ENCODE peak calls at places on chromosomes 12 and 14, in five cellular contexts. One of them, this sample, is unnamed.

GRCh38 chr14:39766397-39767000 is 334.3 kb upstream of the FBXO33 start:
- DNase-seq in A549: no peak
- DNase-seq in NCI-H1105: no peak
- DNase-seq in KG1: no peak
- DNase-seq in HEK293T: no peak
- DNase-seq in this sample: no peak

GRCh38 chr12:109440851-109441490 is 36.1 kb downstream of the KCTD10 start:
- DNase-seq in A549: no peak
- DNase-seq in NCI-H1105: peak
- DNase-seq in KG1: no peak
- DNase-seq in HEK293T: no peak
- DNase-seq in this sample: no peak

GRCh38 chr14:90137807-90138206 is 76.0 kb downstream of the KCNK13 start:
- DNase-seq in A549: no peak
- DNase-seq in NCI-H1105: no peak
- DNase-seq in KG1: no peak
- DNase-seq in HEK293T: no peak
- DNase-seq in this sample: no peak

GRCh38 chr12:59736359-59736758 is 140.5 kb downstream of the SLC16A7 start:
- DNase-seq in A549: no peak
- DNase-seq in NCI-H1105: no peak
- DNase-seq in KG1: no peak
- DNase-seq in HEK293T: no peak
- DNase-seq in this sample: no peak

GRCh38 chr14:69005432-69006148 is 26.5 kb upstream of the ACTN1 start:
- DNase-seq in A549: peak
- DNase-seq in NCI-H1105: no peak
- DNase-seq in KG1: no peak
- DNase-seq in HEK293T: no peak
- DNase-seq in this sample: peak

GRCh38 chr12:33047666-33048065 is 151.1 kb upstream of the PKP2 start:
- DNase-seq in A549: no peak
- DNase-seq in NCI-H1105: no peak
- DNase-seq in KG1: no peak
- DNase-seq in HEK293T: no peak
- DNase-seq in this sample: peak

GRCh38 chr12:1443421-1444141 is 150.8 kb downstream of the FBXL14 start:
- DNase-seq in A549: no peak
- DNase-seq in NCI-H1105: no peak
- DNase-seq in KG1: no peak
- DNase-seq in HEK293T: no peak
- DNase-seq in this sample: no peak

GRCh38 chr14:61493239-61493638 is 171.9 kb downstream of the PRKCH start:
- DNase-seq in A549: peak
- DNase-seq in NCI-H1105: no peak
- DNase-seq in KG1: no peak
- DNase-seq in HEK293T: no peak
- DNase-seq in this sample: no peak

GRCh38 chr12:80352476-80352875 is 91.6 kb upstream of the PTPRQ start:
- DNase-seq in A549: no peak
- DNase-seq in NCI-H1105: no peak
- DNase-seq in KG1: no peak
- DNase-seq in HEK293T: no peak
- DNase-seq in this sample: no peak

GRCh38 chr12:119259483-119259882 is 75.0 kb upstream of the CCDC60 start:
- DNase-seq in A549: no peak
- DNase-seq in NCI-H1105: no peak
- DNase-seq in KG1: no peak
- DNase-seq in HEK293T: no peak
- DNase-seq in this sample: peak

GRCh38 chr12:57640156-57641042 is 7.4 kb upstream of the B4GALNT1 start:
- DNase-seq in A549: no peak
- DNase-seq in NCI-H1105: no peak
- DNase-seq in KG1: no peak
- DNase-seq in HEK293T: no peak
- DNase-seq in this sample: no peak

GRCh38 chr14:88481089-88481488 is 73.7 kb downstream of the PTPN21 start:
- DNase-seq in A549: no peak
- DNase-seq in NCI-H1105: no peak
- DNase-seq in KG1: no peak
- DNase-seq in HEK293T: no peak
- DNase-seq in this sample: no peak

GRCh38 chr12:58369576-58369975 is 428.2 kb downstream of the ATP23 start:
- DNase-seq in A549: no peak
- DNase-seq in NCI-H1105: no peak
- DNase-seq in KG1: no peak
- DNase-seq in HEK293T: no peak
- DNase-seq in this sample: no peak

GRCh38 chr12:60191676-60192359 is 596.0 kb downstream of the SLC16A7 start:
- DNase-seq in A549: no peak
- DNase-seq in NCI-H1105: no peak
- DNase-seq in KG1: no peak
- DNase-seq in HEK293T: no peak
- DNase-seq in this sample: no peak

GRCh38 chr14:29630566-29631160 is 297.0 kb downstream of the PRKD1 start:
- DNase-seq in A549: no peak
- DNase-seq in NCI-H1105: no peak
- DNase-seq in KG1: no peak
- DNase-seq in HEK293T: no peak
- DNase-seq in this sample: no peak

GRCh38 chr14:95614335-95614734 is 71.9 kb upstream of the TCL1B start:
- DNase-seq in A549: peak
- DNase-seq in NCI-H1105: no peak
- DNase-seq in KG1: no peak
- DNase-seq in HEK293T: no peak
- DNase-seq in this sample: no peak

GRCh38 chr14:49593016-49593415 is 5.7 kb upstream of the LRR1 start:
- DNase-seq in A549: no peak
- DNase-seq in NCI-H1105: no peak
- DNase-seq in KG1: no peak
- DNase-seq in HEK293T: no peak
- DNase-seq in this sample: no peak

GRCh38 chr12:115088995-115089841 is 405.2 kb upstream of the TBX3 start:
- DNase-seq in A549: no peak
- DNase-seq in NCI-H1105: no peak
- DNase-seq in KG1: no peak
- DNase-seq in HEK293T: no peak
- DNase-seq in this sample: no peak

GRCh38 chr14:35201066-35201465 is 78.7 kb downstream of the PRORP start:
- DNase-seq in A549: no peak
- DNase-seq in NCI-H1105: no peak
- DNase-seq in KG1: no peak
- DNase-seq in HEK293T: no peak
- DNase-seq in this sample: no peak

GRCh38 chr12:24233519-24234246 is 284.2 kb upstream of the SOX5 start:
- DNase-seq in A549: no peak
- DNase-seq in NCI-H1105: no peak
- DNase-seq in KG1: no peak
- DNase-seq in HEK293T: no peak
- DNase-seq in this sample: no peak

GRCh38 chr14:92135269-92135668 is 13.5 kb downstream of the CPSF2 start:
- DNase-seq in A549: peak
- DNase-seq in NCI-H1105: peak
- DNase-seq in KG1: no peak
- DNase-seq in HEK293T: no peak
- DNase-seq in this sample: peak

GRCh38 chr14:99270491-99271287 is 1.3 kb downstream of the BCL11B start:
- DNase-seq in A549: no peak
- DNase-seq in NCI-H1105: peak
- DNase-seq in KG1: no peak
- DNase-seq in HEK293T: peak
- DNase-seq in this sample: no peak

GRCh38 chr12:49527361-49528130 is 11.3 kb upstream of the KCNH3 start:
- DNase-seq in A549: no peak
- DNase-seq in NCI-H1105: no peak
- DNase-seq in KG1: no peak
- DNase-seq in HEK293T: no peak
- DNase-seq in this sample: no peak

This sample was measured in Ammon's horn.